ENCODE peak calls at places on chromosomes 3 and 15, in nine cellular contexts. Y, W, O, F, C, A, R, S and U are unnamed samples.

GRCh38 chr15:52348056-52348745 is 52.6 kb upstream of the MYO5C start:
- DNase-seq in S (no peak), W (peak; percentile 37), F (no peak), A (no peak), Y (no peak), C (no peak), O (peak; percentile 49), R (no peak), U (no peak)

GRCh38 chr3:111764645-111765091 is 94.4 kb upstream of the PHLDB2 start:
- DNase-seq in A (no peak), S (no peak), C (no peak), Y (no peak), O (no peak), R (no peak), F (no peak), W (no peak), U (no peak)

GRCh38 chr3:14425574-14426304 is 23.3 kb downstream of the SLC6A6 start:
- DNase-seq in W (peak; percentile 43), A (no peak), S (peak; percentile 55), Y (peak; percentile 40), O (no peak), C (no peak), F (no peak), R (peak; percentile 79), U (no peak)

GRCh38 chr3:132628157-132628556 is 31.1 kb downstream of the ACKR4 start:
- DNase-seq in S (no peak), Y (no peak), C (no peak), A (no peak), O (no peak), R (no peak), F (no peak), W (no peak), U (no peak)

GRCh38 chr3:187802928-187803259 is 57.6 kb upstream of the BCL6 start:
- DNase-seq in R (peak; percentile 63), F (no peak), O (no peak), S (no peak), Y (no peak), W (no peak), C (no peak), A (no peak), U (no peak)

GRCh38 chr3:192816274-192816853 is 89.0 kb upstream of the FGF12 start:
- DNase-seq in S (peak; percentile 40), F (peak; percentile 36), C (peak; percentile 13), W (no peak), O (no peak), Y (peak; percentile 7), R (no peak), A (no peak), U (no peak)

GRCh38 chr15:70280781-70281180 is 183.1 kb upstream of the TLE3 start:
- DNase-seq in A (no peak), O (no peak), F (no peak), C (no peak), S (no peak), W (no peak), R (no peak), Y (no peak), U (no peak)

GRCh38 chr3:16840111-16840444 is 44.7 kb upstream of the PLCL2 start:
- DNase-seq in F (no peak), C (no peak), S (no peak), W (no peak), A (no peak), R (no peak), Y (no peak), O (no peak), U (no peak)

GRCh38 chr3:51282931-51283330 is 102.2 kb upstream of the MANF start:
- DNase-seq in A (no peak), R (no peak), F (no peak), C (no peak), Y (no peak), W (no peak), S (no peak), O (peak; percentile 52), U (no peak)

GRCh38 chr15:62456011-62456920 is 291.2 kb upstream of the C2CD4B start:
- DNase-seq in C (no peak), R (no peak), W (no peak), S (no peak), O (no peak), F (no peak), A (no peak), Y (no peak), U (no peak)

GRCh38 chr3:143970773-143971366 is 753 bp upstream of the DIPK2A start:
- DNase-seq in S (peak; percentile 71), Y (no peak), F (peak; percentile 65), R (peak; percentile 63), C (peak; percentile 56), O (peak; percentile 45), W (peak; percentile 64), A (peak; percentile 72), U (peak; percentile 27)

GRCh38 chr15:98753726-98754125 is 105.4 kb downstream of the IGF1R start:
- DNase-seq in C (no peak), Y (no peak), A (no peak), S (no peak), R (no peak), F (peak; percentile 35), O (no peak), W (no peak), U (no peak)

GRCh38 chr15:94237903-94238302 is 6.5 kb downstream of the MCTP2 start:
- DNase-seq in R (no peak), S (no peak), Y (no peak), W (no peak), O (no peak), A (no peak), F (no peak), C (no peak), U (no peak)

GRCh38 chr15:88912500-88912921 is 668 bp downstream of the MFGE8 start:
- DNase-seq in W (peak; percentile 69), Y (no peak), O (no peak), R (no peak), A (peak; percentile 71), C (peak; percentile 57), S (no peak), F (no peak), U (no peak)

GRCh38 chr3:142896996-142897395 is 8.1 kb upstream of the PCOLCE2 start:
- DNase-seq in R (no peak), S (no peak), F (no peak), C (no peak), A (no peak), O (no peak), Y (no peak), W (no peak), U (no peak)
- H3K27ac ChIP-seq in R (no peak overlapping the region), S (no peak overlapping the region), F (no peak overlapping the region), C (no peak overlapping the region), A (no peak overlapping the region), O (no peak overlapping the region), Y (no peak overlapping the region), W (no peak overlapping the region), U (no peak overlapping the region)

GRCh38 chr3:157574580-157574979 is 71.4 kb upstream of the VEPH1 start:
- DNase-seq in F (no peak), A (no peak), R (no peak), C (no peak), W (no peak), O (no peak), S (no peak), Y (no peak), U (no peak)

GRCh38 chr3:157572559-157573270 is 69.5 kb upstream of the VEPH1 start:
- DNase-seq in W (no peak), S (peak; percentile 51), R (no peak), O (no peak), A (no peak), F (peak; percentile 43), C (peak; percentile 35), Y (peak; percentile 7), U (peak; percentile 35)

GRCh38 chr3:157573281-157573680 is 70.1 kb upstream of the VEPH1 start:
- DNase-seq in C (no peak), O (no peak), W (no peak), S (no peak), F (no peak), R (no peak), A (no peak), Y (no peak), U (no peak)

GRCh38 chr3:157573780-157574378 is 70.7 kb upstream of the VEPH1 start:
- DNase-seq in F (no peak), S (no peak), Y (no peak), C (no peak), A (no peak), R (no peak), W (no peak), O (no peak), U (no peak)
- H3K4me3 ChIP-seq in F (no peak overlapping the region), S (no peak overlapping the region), Y (no peak overlapping the region), C (no peak overlapping the region), A (no peak overlapping the region), R (no peak overlapping the region), W (no peak overlapping the region), O (no peak overlapping the region), U (no peak overlapping the region)

DNA sequence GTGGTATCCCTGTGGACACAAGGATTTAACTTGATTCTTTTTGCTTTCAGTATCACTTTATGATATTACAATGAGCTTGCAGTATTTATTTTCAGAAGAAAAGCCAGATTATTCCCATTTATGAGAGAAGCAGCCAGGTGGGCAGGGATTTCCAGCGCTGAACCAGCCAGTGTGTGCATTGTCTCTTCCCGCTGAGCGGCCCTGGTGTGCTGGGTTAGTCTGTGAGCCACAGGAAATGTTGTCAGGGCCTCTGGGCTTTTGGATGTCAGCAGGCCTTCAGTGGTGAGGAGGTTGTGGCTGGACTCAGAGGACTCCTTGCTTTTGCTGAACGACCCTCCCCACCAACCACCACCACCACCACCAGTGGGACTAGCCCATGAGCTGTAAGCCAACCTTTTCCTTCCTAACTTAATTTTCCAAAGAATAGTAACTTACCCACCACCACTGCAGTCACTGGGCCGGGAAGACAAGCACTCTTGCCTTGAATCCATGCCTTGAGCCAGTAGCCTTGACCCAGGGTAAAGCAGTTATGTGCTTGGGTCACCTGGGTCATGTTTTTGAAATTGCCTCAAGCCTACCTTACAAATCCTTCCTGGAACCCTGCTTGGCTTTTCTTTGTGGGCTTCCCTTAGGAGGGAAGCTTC is 33.1 kb downstream of the FLNB start:
- DNase-seq in Y (no peak), A (peak; percentile 52), F (no peak), W (no peak), S (no peak), O (no peak), R (no peak), C (no peak), U (no peak)
- H3K4me1 ChIP-seq in Y (peaks cover 21% of the 10 kb centered on the region), A (peaks cover 20% of the 10 kb centered on the region), F (peaks cover 8% of the 10 kb centered on the region), W (peaks cover 39% of the 10 kb centered on the region), S (peaks cover 4% of the 10 kb centered on the region), O (peaks cover 70% of the 10 kb centered on the region), R (peaks cover 1% of the 10 kb centered on the region), C (peaks cover 100% of the 10 kb centered on the region), U (peaks cover 9% of the 10 kb centered on the region)

GRCh38 chr3:3902156-3902555 is 102.9 kb downstream of the LRRN1 start:
- DNase-seq in C (no peak), Y (no peak), O (no peak), W (no peak), A (no peak), F (no peak), R (no peak), S (no peak), U (no peak)

GRCh38 chr3:3906171-3906570 is 106.9 kb downstream of the LRRN1 start:
- DNase-seq in S (no peak), W (no peak), F (no peak), O (no peak), A (no peak), C (no peak), Y (no peak), R (no peak), U (no peak)

DNA sequence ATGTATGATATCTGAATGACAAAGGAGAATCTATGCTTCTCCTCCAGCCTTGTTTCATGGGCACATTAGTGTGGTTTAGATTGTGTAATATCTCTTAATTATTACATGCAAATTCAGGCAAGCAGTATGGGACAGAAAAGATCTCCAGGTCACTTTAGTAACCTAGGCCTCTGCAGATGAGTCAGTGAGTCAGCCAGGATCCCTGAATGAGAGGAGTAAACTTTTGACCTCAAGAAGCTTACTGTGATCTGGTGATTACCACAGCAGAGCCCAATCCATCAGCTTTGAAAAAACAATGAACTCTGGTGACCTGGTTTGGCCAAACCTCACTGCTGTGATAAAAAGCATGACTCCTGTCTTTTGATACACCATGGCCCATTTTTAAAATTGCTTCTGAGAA is 107.8 kb downstream of the LRRN1 start:
- DNase-seq in C (no peak), S (no peak), R (no peak), Y (no peak), W (no peak), A (no peak), O (no peak), F (no peak), U (no peak)
- H3K27ac ChIP-seq in C (no peak overlapping the region), S (no peak overlapping the region), R (no peak overlapping the region), Y (no peak overlapping the region), W (no peak overlapping the region), A (no peak overlapping the region), O (no peak overlapping the region), F (no peak overlapping the region), U (no peak overlapping the region)